ENCODE peak calls at places on chromosomes 16 and 17, in five cellular contexts. One of them, this sample, is unnamed.
A peak's percentile ranks its signal among the peaks of the same experiment; 100 is the strongest.

GRCh38 chr16:58426095-58426494 is 33.8 kb downstream of the GINS3 start:
- DNase-seq in mammary epithelial cell: no peak
- DNase-seq in colonic mucosa: no peak
- DNase-seq in lung: no peak
- DNase-seq in CD8-positive, alpha-beta T cell: no peak
- DNase-seq in this sample: no peak

GRCh38 chr16:55264949-55265348 is 59.1 kb upstream of the IRX6 start:
- DNase-seq in mammary epithelial cell: no peak
- DNase-seq in colonic mucosa: no peak
- DNase-seq in lung: peak; percentile 29
- DNase-seq in CD8-positive, alpha-beta T cell: no peak
- DNase-seq in this sample: no peak

GRCh38 chr16:80752563-80752962 is 51.8 kb downstream of the CDYL2 start:
- DNase-seq in mammary epithelial cell: no peak
- DNase-seq in colonic mucosa: no peak
- DNase-seq in lung: no peak
- DNase-seq in CD8-positive, alpha-beta T cell: no peak
- DNase-seq in this sample: no peak

GRCh38 chr17:6303664-6304063 is 131.3 kb downstream of the AIPL1 start:
- DNase-seq in mammary epithelial cell: peak; percentile 34
- DNase-seq in colonic mucosa: no peak
- DNase-seq in lung: no peak
- DNase-seq in CD8-positive, alpha-beta T cell: no peak
- DNase-seq in this sample: no peak

GRCh38 chr17:37176683-37177082 is 199.1 kb upstream of the C17orf78 start:
- DNase-seq in mammary epithelial cell: peak; percentile 71
- DNase-seq in colonic mucosa: no peak
- DNase-seq in lung: no peak
- DNase-seq in CD8-positive, alpha-beta T cell: no peak
- DNase-seq in this sample: peak; percentile 39

GRCh38 chr17:4710693-4711634 is 532 bp downstream of the ARRB2 start:
- DNase-seq in mammary epithelial cell: no peak
- DNase-seq in colonic mucosa: peak; percentile 40
- DNase-seq in lung: peak; percentile 49
- DNase-seq in CD8-positive, alpha-beta T cell: no peak
- DNase-seq in this sample: no peak

GRCh38 chr17:74424658-74425057 is 7.2 kb upstream of the GPRC5C start:
- DNase-seq in mammary epithelial cell: no peak
- DNase-seq in colonic mucosa: no peak
- DNase-seq in lung: no peak
- DNase-seq in CD8-positive, alpha-beta T cell: no peak
- DNase-seq in this sample: no peak

GRCh38 chr17:40316571-40317344 is 7.8 kb downstream of the RARA start:
- DNase-seq in mammary epithelial cell: peak; percentile 69
- DNase-seq in colonic mucosa: peak; percentile 76
- DNase-seq in lung: no peak
- DNase-seq in CD8-positive, alpha-beta T cell: no peak
- DNase-seq in this sample: peak; percentile 69

GRCh38 chr16:53041196-53041977 is 11.3 kb downstream of the CHD9NB start:
- DNase-seq in mammary epithelial cell: peak; percentile 90
- DNase-seq in colonic mucosa: no peak
- DNase-seq in lung: no peak
- DNase-seq in CD8-positive, alpha-beta T cell: no peak
- DNase-seq in this sample: no peak

GRCh38 chr16:54326266-54326662 is 39.7 kb upstream of the IRX3 start:
- DNase-seq in mammary epithelial cell: no peak
- DNase-seq in colonic mucosa: no peak
- DNase-seq in lung: no peak
- DNase-seq in CD8-positive, alpha-beta T cell: no peak
- DNase-seq in this sample: peak; percentile 35

GRCh38 chr17:76537578-76538280 is at the start of gene CYGB:
- DNase-seq in mammary epithelial cell: no peak
- DNase-seq in colonic mucosa: no peak
- DNase-seq in lung: no peak
- DNase-seq in CD8-positive, alpha-beta T cell: no peak
- DNase-seq in this sample: no peak

GRCh38 chr17:60390223-60390622 is 1.7 kb downstream of the USP32 start:
- DNase-seq in mammary epithelial cell: peak; percentile 56
- DNase-seq in colonic mucosa: no peak
- DNase-seq in lung: peak; percentile 38
- DNase-seq in CD8-positive, alpha-beta T cell: no peak
- DNase-seq in this sample: peak; percentile 51

GRCh38 chr17:17568772-17569195 is 22.7 kb downstream of the PEMT start:
- DNase-seq in mammary epithelial cell: peak; percentile 28
- DNase-seq in colonic mucosa: peak; percentile 90
- DNase-seq in lung: peak; percentile 79
- DNase-seq in CD8-positive, alpha-beta T cell: peak; percentile 11
- DNase-seq in this sample: peak; percentile 24

GRCh38 chr17:74297941-74298340 is 23.9 kb downstream of the DNAI2 start:
- DNase-seq in mammary epithelial cell: peak; percentile 82
- DNase-seq in colonic mucosa: no peak
- DNase-seq in lung: no peak
- DNase-seq in CD8-positive, alpha-beta T cell: no peak
- DNase-seq in this sample: no peak

GRCh38 chr17:37107406-37108083 is 158.8 kb downstream of the AATF start:
- DNase-seq in mammary epithelial cell: peak; percentile 76
- DNase-seq in colonic mucosa: no peak
- DNase-seq in lung: peak; percentile 64
- DNase-seq in CD8-positive, alpha-beta T cell: no peak
- DNase-seq in this sample: no peak

GRCh38 chr16:27725271-27726010 is 175.5 kb downstream of the KATNIP start:
- DNase-seq in mammary epithelial cell: no peak
- DNase-seq in colonic mucosa: no peak
- DNase-seq in lung: no peak
- DNase-seq in CD8-positive, alpha-beta T cell: no peak
- DNase-seq in this sample: no peak

GRCh38 chr17:55743103-55743679 is 7.7 kb upstream of the PCTP start:
- DNase-seq in mammary epithelial cell: peak; percentile 91
- DNase-seq in colonic mucosa: peak; percentile 67
- DNase-seq in lung: peak; percentile 49
- DNase-seq in CD8-positive, alpha-beta T cell: no peak
- DNase-seq in this sample: no peak

GRCh38 chr16:15055141-15056053 is 477 bp downstream of the NTAN1 start:
- DNase-seq in mammary epithelial cell: peak; percentile 8
- DNase-seq in colonic mucosa: peak; percentile 60
- DNase-seq in lung: peak; percentile 51
- DNase-seq in CD8-positive, alpha-beta T cell: no peak
- DNase-seq in this sample: no peak
- TF ChIP-seq CTCF in mammary epithelial cell: no peak
- TF ChIP-seq CTCF in colonic mucosa: no peak
- TF ChIP-seq CTCF in lung: no peak
- TF ChIP-seq CTCF in CD8-positive, alpha-beta T cell: peak; percentile 32
- TF ChIP-seq CTCF in this sample: peak; percentile 53

GRCh38 chr17:82239401-82239925 is 10.6 kb downstream of the SLC16A3 start:
- DNase-seq in mammary epithelial cell: no peak
- DNase-seq in colonic mucosa: no peak
- DNase-seq in lung: no peak
- DNase-seq in CD8-positive, alpha-beta T cell: no peak
- DNase-seq in this sample: no peak
- TF ChIP-seq CTCF in mammary epithelial cell: no peak
- TF ChIP-seq CTCF in colonic mucosa: no peak
- TF ChIP-seq CTCF in lung: no peak
- TF ChIP-seq CTCF in CD8-positive, alpha-beta T cell: no peak
- TF ChIP-seq CTCF in this sample: no peak

GRCh38 chr17:71118039-71118438 is 948.7 kb downstream of the KCNJ2 start:
- DNase-seq in mammary epithelial cell: peak; percentile 62
- DNase-seq in colonic mucosa: no peak
- DNase-seq in lung: no peak
- DNase-seq in CD8-positive, alpha-beta T cell: no peak
- DNase-seq in this sample: no peak
- TF ChIP-seq CTCF in mammary epithelial cell: peak; percentile 68
- TF ChIP-seq CTCF in colonic mucosa: peak; percentile 13
- TF ChIP-seq CTCF in lung: no peak
- TF ChIP-seq CTCF in CD8-positive, alpha-beta T cell: no peak
- TF ChIP-seq CTCF in this sample: peak; percentile 69

DNA sequence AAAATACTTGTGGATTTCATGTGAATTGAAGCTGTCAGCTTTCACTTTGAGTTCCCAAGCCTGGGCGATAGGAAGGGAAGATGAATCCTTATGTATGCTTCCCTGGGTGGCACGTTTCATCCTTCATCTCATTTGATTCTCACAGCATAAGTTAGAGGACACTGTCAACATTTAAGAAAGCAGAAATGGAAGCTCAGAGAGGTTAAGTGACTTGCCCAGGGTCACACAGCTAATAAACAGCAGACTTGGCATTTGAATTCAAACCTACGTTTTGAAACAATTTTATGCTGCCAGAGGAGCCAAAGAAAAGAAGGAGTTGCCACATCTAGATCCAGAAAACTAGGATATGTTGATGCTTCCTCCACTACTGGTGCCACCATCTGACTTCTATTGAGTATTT is 108.3 kb upstream of the GPR139 start:
- DNase-seq in mammary epithelial cell: no peak
- DNase-seq in colonic mucosa: no peak
- DNase-seq in lung: no peak
- DNase-seq in CD8-positive, alpha-beta T cell: no peak
- DNase-seq in this sample: no peak
- TF ChIP-seq CTCF in mammary epithelial cell: no peak
- TF ChIP-seq CTCF in colonic mucosa: no peak
- TF ChIP-seq CTCF in lung: no peak
- TF ChIP-seq CTCF in CD8-positive, alpha-beta T cell: no peak
- TF ChIP-seq CTCF in this sample: no peak

GRCh38 chr17:68533887-68534700 is 21.9 kb downstream of the PRKAR1A start:
- DNase-seq in mammary epithelial cell: no peak
- DNase-seq in colonic mucosa: no peak
- DNase-seq in lung: no peak
- DNase-seq in CD8-positive, alpha-beta T cell: no peak
- DNase-seq in this sample: peak; percentile 15
- TF ChIP-seq CTCF in mammary epithelial cell: peak; percentile 50
- TF ChIP-seq CTCF in colonic mucosa: no peak
- TF ChIP-seq CTCF in lung: no peak
- TF ChIP-seq CTCF in CD8-positive, alpha-beta T cell: peak; percentile 30
- TF ChIP-seq CTCF in this sample: peak; percentile 77

GRCh38 chr17:14815079-14815478 is 450.0 kb downstream of the PMP22 start:
- DNase-seq in mammary epithelial cell: peak; percentile 40
- DNase-seq in colonic mucosa: no peak
- DNase-seq in lung: no peak
- DNase-seq in CD8-positive, alpha-beta T cell: no peak
- DNase-seq in this sample: peak; percentile 5

GRCh38 chr17:14818469-14818868 is 446.7 kb downstream of the PMP22 start:
- DNase-seq in mammary epithelial cell: peak; percentile 28
- DNase-seq in colonic mucosa: no peak
- DNase-seq in lung: no peak
- DNase-seq in CD8-positive, alpha-beta T cell: no peak
- DNase-seq in this sample: peak; percentile 12

GRCh38 chr17:14808425-14808824 is 456.7 kb downstream of the PMP22 start:
- DNase-seq in mammary epithelial cell: no peak
- DNase-seq in colonic mucosa: no peak
- DNase-seq in lung: no peak
- DNase-seq in CD8-positive, alpha-beta T cell: no peak
- DNase-seq in this sample: no peak

DNA sequence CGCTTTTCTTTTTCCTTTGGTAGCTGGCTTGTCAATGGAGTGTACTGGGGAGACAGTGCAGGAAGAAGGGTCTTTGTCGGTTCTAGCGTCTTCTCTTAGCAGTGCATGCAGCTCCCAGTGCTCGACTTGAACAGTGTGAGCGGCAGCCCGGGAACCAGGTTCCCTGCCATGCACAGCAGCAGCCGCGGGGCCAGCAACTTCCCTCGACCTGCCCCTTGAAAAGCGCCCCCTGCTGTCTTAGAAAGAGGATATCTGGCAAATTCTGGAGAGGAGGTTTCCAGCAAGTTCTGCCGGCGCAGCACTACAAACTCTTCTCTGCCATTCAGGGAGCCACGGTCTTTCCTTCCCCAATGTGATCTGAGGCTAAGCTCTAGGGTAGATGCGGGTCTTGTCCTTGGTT is 451.5 kb downstream of the PMP22 start:
- DNase-seq in mammary epithelial cell: no peak
- DNase-seq in colonic mucosa: no peak
- DNase-seq in lung: no peak
- DNase-seq in CD8-positive, alpha-beta T cell: no peak
- DNase-seq in this sample: no peak
- TF ChIP-seq CTCF in mammary epithelial cell: no peak
- TF ChIP-seq CTCF in colonic mucosa: no peak
- TF ChIP-seq CTCF in lung: no peak
- TF ChIP-seq CTCF in CD8-positive, alpha-beta T cell: no peak
- TF ChIP-seq CTCF in this sample: peak; percentile 48

GRCh38 chr17:50533720-50534148 is 1.2 kb downstream of the EPN3 start:
- DNase-seq in mammary epithelial cell: no peak
- DNase-seq in colonic mucosa: peak; percentile 89
- DNase-seq in lung: no peak
- DNase-seq in CD8-positive, alpha-beta T cell: no peak
- DNase-seq in this sample: no peak

GRCh38 chr17:50535407-50535806 is 2.9 kb downstream of the EPN3 start:
- DNase-seq in mammary epithelial cell: no peak
- DNase-seq in colonic mucosa: no peak
- DNase-seq in lung: no peak
- DNase-seq in CD8-positive, alpha-beta T cell: no peak
- DNase-seq in this sample: no peak

GRCh38 chr17:50533185-50533584 is 650 bp downstream of the EPN3 start:
- DNase-seq in mammary epithelial cell: no peak
- DNase-seq in colonic mucosa: peak; percentile 42
- DNase-seq in lung: no peak
- DNase-seq in CD8-positive, alpha-beta T cell: no peak
- DNase-seq in this sample: no peak

GRCh38 chr17:50534979-50535326 is 2.4 kb downstream of the EPN3 start:
- DNase-seq in mammary epithelial cell: no peak
- DNase-seq in colonic mucosa: no peak
- DNase-seq in lung: no peak
- DNase-seq in CD8-positive, alpha-beta T cell: no peak
- DNase-seq in this sample: no peak

DNA sequence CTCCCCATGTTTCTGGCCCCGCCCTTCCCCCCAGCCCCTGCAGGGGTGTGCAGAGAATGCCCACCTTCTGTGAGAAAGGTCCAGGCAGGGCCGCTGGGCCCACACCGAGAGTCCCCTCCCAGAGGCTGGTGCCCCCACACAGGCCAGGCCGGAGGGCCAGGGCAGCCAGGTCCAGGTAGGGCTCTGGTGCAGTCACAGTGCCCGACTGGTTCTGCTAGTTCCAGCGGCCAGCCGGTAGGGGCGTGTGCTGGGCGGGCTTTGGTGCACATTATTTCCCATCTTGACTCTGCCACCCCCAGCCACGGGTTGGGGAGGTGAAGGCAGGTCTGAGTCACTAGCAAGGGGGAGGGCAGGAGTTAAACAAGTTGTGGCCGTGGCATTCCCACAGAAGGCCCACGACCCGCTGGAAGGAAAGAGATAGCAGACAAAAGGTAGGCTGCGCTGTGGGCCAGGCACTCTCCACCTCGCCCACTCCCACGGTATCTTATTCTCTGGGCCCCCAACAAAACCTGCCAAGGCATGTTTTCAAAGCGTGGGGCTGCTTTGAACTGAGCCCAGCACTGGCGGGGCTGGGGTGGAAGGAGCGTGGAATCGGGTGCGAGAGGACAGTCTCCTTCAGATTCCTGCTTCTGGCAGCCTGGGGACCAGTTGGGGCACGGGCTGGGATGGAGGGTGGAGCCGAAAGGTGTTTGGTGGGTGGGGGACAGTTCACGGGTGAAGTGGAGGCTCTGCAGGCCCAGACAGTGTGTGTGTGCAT is 1.9 kb downstream of the EPN3 start:
- DNase-seq in mammary epithelial cell: peak; percentile 86
- DNase-seq in colonic mucosa: peak; percentile 87
- DNase-seq in lung: no peak
- DNase-seq in CD8-positive, alpha-beta T cell: no peak
- DNase-seq in this sample: no peak
- TF ChIP-seq CTCF in mammary epithelial cell: peak; percentile 52
- TF ChIP-seq CTCF in colonic mucosa: peak; percentile 47
- TF ChIP-seq CTCF in lung: no peak
- TF ChIP-seq CTCF in CD8-positive, alpha-beta T cell: no peak
- TF ChIP-seq CTCF in this sample: peak; percentile 50

This sample was measured in HFFc6.